ENCODE peak calls at places on chromosomes 11 and 22, in five cellular contexts. I is GM23338, G is pancreas, J is vagina, V is heart right ventricle. C is an unnamed sample. For H3K4me1, the result is how much of the 10 kb centered on the place peaks cover.

GRCh38 chr22:46239261-46240048 is 10.6 kb downstream of the CDPF1 start:
- DNase-seq in I (no peak), G (no peak), J (no peak), V (no peak), C (no peak)

GRCh38 chr11:2700415-2701211 is 819 bp upstream of the KCNQ1OT1 start:
- DNase-seq in I (peak), G (peak), J (no peak), V (peak), C (no peak)

GRCh38 chr11:27310710-27311109 is 52.3 kb downstream of the CCDC34 start:
- DNase-seq in I (no peak), G (no peak), J (no peak), V (no peak), C (no peak)

GRCh38 chr11:61000426-61000825 is 28.9 kb downstream of the CD6 start:
- DNase-seq in I (no peak), G (no peak), J (no peak), V (no peak), C (no peak)

GRCh38 chr22:38456841-38457699 is 2.1 kb upstream of the KCNJ4 start:
- DNase-seq in I (no peak), G (no peak), J (no peak), V (no peak), C (no peak)

GRCh38 chr11:21769188-21769587 is 423.7 kb upstream of the ANO5 start:
- DNase-seq in I (no peak), G (no peak), J (no peak), V (no peak), C (no peak)

GRCh38 chr22:42907404-42908081 is 50.5 kb upstream of the ARFGAP3 start:
- DNase-seq in I (no peak), G (no peak), J (no peak), V (no peak), C (no peak)

GRCh38 chr22:19446603-19447387 is 716 bp downstream of the C22orf39 start:
- DNase-seq in I (peak), G (no peak), J (no peak), V (no peak), C (no peak)

GRCh38 chr11:65553301-65554001 is 4.7 kb downstream of the LTBP3 start:
- DNase-seq in I (peak), G (no peak), J (no peak), V (no peak), C (peak)

GRCh38 chr22:39723899-39724351 is 153.4 kb downstream of the CACNA1I start:
- DNase-seq in I (no peak), G (no peak), J (peak), V (no peak), C (no peak)

GRCh38 chr11:85941380-85941973 is 86.3 kb downstream of the CCDC83 start:
- DNase-seq in I (peak), G (peak), J (no peak), V (peak), C (no peak)

GRCh38 chr11:17551347-17552040 is 4.4 kb downstream of the OTOG start:
- DNase-seq in I (no peak), G (no peak), J (no peak), V (no peak), C (no peak)

GRCh38 chr11:48103621-48104561 is 112.7 kb upstream of the OR4B1 start:
- DNase-seq in I (no peak), G (no peak), J (peak), V (no peak), C (no peak)

GRCh38 chr11:116931206-116931953 is 94.0 kb upstream of the APOA1 start:
- DNase-seq in I (peak), G (no peak), J (no peak), V (peak), C (peak)

GRCh38 chr11:42555197-42555596 is 756.6 kb upstream of the API5 start:
- DNase-seq in I (no peak), G (no peak), J (no peak), V (no peak), C (no peak)

GRCh38 chr22:26674211-26675190 is 17.1 kb downstream of the MIAT start:
- DNase-seq in I (no peak), G (no peak), J (no peak), V (no peak), C (no peak)

GRCh38 chr22:29461263-29461662 is 18.8 kb upstream of the NEFH start:
- DNase-seq in I (no peak), G (no peak), J (no peak), V (no peak), C (no peak)

GRCh38 chr11:127052420-127052819 is 51.9 kb upstream of the KIRREL3 start:
- DNase-seq in I (peak), G (no peak), J (no peak), V (no peak), C (no peak)

GRCh38 chr22:35629406-35630234 is 12.5 kb upstream of the MB start:
- DNase-seq in I (peak), G (peak), J (no peak), V (peak), C (no peak)

GRCh38 chr11:27296406-27296994 is 66.5 kb downstream of the CCDC34 start:
- DNase-seq in I (peak), G (no peak), J (no peak), V (no peak), C (no peak)

GRCh38 chr11:3707176-3707575 is 36.0 kb upstream of the CHRNA10 start:
- DNase-seq in I (no peak), G (no peak), J (no peak), V (no peak), C (no peak)

GRCh38 chr11:86477495-86478155 is 102.9 kb downstream of the CCDC81 start:
- DNase-seq in I (no peak), G (no peak), J (no peak), V (no peak), C (no peak)

GRCh38 chr11:128964463-128964930 is 21.8 kb upstream of the TP53AIP1 start:
- DNase-seq in I (no peak), G (no peak), J (no peak), V (no peak), C (no peak)

GRCh38 chr11:60121259-60121658 is 32.8 kb downstream of the MS4A2 start:
- DNase-seq in I (peak), G (no peak), J (no peak), V (no peak), C (no peak)

GRCh38 chr11:96257036-96257435 is 86.0 kb downstream of the MAML2 start:
- DNase-seq in I (no peak), G (no peak), J (no peak), V (no peak), C (no peak)
- H3K4me1 ChIP-seq in I (under half), G (under half), J (half or more), V (half or more), C (half or more)

GRCh38 chr11:12853325-12853651 is 155.8 kb upstream of the RASSF10 start:
- DNase-seq in I (no peak), G (no peak), J (no peak), V (no peak), C (no peak)
- H3K4me3 ChIP-seq in I (no peak), G (no peak), J (no peak), V (no peak), C (no peak)

GRCh38 chr11:70879601-70880285 is 372.6 kb downstream of the SHANK2 start:
- DNase-seq in I (no peak), G (no peak), J (no peak), V (no peak), C (no peak)
- H3K4me1 ChIP-seq in I (under half), G (under half), J (under half), V (under half), C (under half)

DNA sequence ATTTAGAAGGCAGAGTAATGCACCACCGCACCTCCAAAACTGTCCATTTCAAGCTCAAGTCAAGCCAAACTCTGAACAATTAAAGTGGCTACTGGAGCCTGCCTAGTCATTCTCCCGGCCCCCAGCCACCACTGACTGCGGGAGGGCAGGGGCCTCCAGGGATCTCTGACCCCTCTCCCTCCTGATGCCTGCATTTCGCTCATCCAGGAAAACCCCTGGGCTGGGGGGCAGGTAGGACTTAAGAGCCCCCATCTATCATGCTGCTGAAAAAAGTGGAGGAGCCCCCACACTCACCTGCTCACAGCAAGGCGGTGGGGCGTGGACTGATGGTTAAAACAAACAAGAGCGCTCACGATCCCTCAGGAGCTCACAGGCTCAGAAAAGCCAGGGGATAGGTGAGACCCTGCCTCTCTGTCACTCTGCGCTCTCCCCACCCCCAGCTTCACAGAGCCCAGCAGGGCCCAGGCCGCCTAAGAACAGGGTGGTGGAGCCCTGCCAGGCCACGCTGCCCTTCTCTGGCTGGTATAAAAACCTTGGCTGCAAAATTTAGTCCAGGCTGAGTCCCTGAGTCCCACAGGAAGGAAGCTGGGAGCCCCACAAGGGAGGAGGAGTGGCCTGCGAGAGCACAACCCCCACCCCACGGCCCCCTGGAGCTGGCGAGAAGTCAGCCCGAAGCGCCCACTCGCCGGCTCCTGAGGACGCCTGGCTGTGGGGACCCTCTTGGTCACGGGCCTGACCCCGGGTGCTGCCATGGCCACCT is 21.0 kb upstream of the MOB2 start:
- DNase-seq in I (no peak), G (no peak), J (no peak), V (peak), C (no peak)
- H3K4me3 ChIP-seq in I (no peak), G (no peak), J (no peak), V (no peak), C (no peak)

GRCh38 chr22:37352481-37352880 is 70.2 kb downstream of the CYTH4 start:
- DNase-seq in I (no peak), G (no peak), J (no peak), V (no peak), C (no peak)
- H3K4me1 ChIP-seq in I (under half), G (under half), J (under half), V (under half), C (under half)

GRCh38 chr22:33746501-33746928 is 173.8 kb downstream of the LARGE1 start:
- DNase-seq in I (no peak), G (peak), J (no peak), V (no peak), C (no peak)
- H3K4me3 ChIP-seq in I (no peak), G (no peak), J (no peak), V (no peak), C (no peak)

GRCh38 chr11:133986545-133986944 is 29.8 kb upstream of the IGSF9B start:
- DNase-seq in I (no peak), G (no peak), J (no peak), V (no peak), C (no peak)
- H3K4me1 ChIP-seq in I (under half), G (under half), J (under half), V (under half), C (under half)

DNA sequence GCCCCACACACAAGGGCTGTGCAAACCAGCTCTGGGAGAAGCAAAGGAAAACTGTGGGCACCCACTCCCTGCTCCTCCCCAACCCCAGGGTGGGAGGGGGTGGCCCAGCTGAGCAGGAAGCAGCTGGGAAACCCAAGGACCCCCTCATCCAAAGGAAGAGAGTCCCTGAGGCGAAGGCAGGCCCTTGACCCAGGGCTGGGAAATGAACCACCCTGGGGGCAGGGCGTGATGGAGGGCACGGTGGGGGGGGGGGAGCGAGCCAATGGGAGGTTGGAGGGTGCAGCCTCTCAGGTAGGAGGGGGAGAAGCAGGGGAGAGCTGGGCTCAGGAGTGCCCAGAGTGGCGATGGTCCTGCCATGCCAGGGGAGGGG is 16.8 kb downstream of the SCN4B start:
- DNase-seq in I (no peak), G (no peak), J (no peak), V (no peak), C (no peak)
- H3K4me3 ChIP-seq in I (no peak), G (no peak), J (no peak), V (no peak), C (no peak)

GRCh38 chr11:119687220-119688046 is 41.6 kb downstream of the NECTIN1 start:
- DNase-seq in I (no peak), G (no peak), J (no peak), V (no peak), C (no peak)
- H3K4me1 ChIP-seq in I (under half), G (under half), J (under half), V (under half), C (under half)